ENCODE peak calls at places on chromosome 22, in ten cellular contexts. One of them, this sample, is unnamed.

GRCh38 chr22:20203142-20204099 is 52.6 kb upstream of the CCDC188 start:
- DNase-seq in pancreas: no peak
- DNase-seq in NB4: no peak
- DNase-seq in lower lobe of right lung: peak; percentile 64
- DNase-seq in kidney: no peak
- DNase-seq in nephron progenitor cell: peak; percentile 72
- DNase-seq in HFFc6: peak; percentile 11
- DNase-seq in transverse colon: no peak
- DNase-seq in fibroblast of lung: peak; percentile 45
- DNase-seq in WTC11: peak; percentile 61
- DNase-seq in this sample: no peak

GRCh38 chr22:29260601-29261315 is 7.0 kb downstream of the RHBDD3 start:
- DNase-seq in lower lobe of right lung: no peak
- DNase-seq in NB4: no peak
- DNase-seq in WTC11: no peak
- DNase-seq in nephron progenitor cell: no peak
- DNase-seq in HFFc6: no peak
- DNase-seq in fibroblast of lung: no peak
- DNase-seq in kidney: no peak
- DNase-seq in transverse colon: no peak
- DNase-seq in pancreas: no peak
- DNase-seq in this sample: peak; percentile 73

GRCh38 chr22:18994780-18995711 is 59.0 kb upstream of the PRODH start:
- DNase-seq in kidney: no peak
- DNase-seq in lower lobe of right lung: no peak
- DNase-seq in transverse colon: no peak
- DNase-seq in nephron progenitor cell: peak; percentile 38
- DNase-seq in WTC11: no peak
- DNase-seq in pancreas: no peak
- DNase-seq in HFFc6: no peak
- DNase-seq in fibroblast of lung: no peak
- DNase-seq in NB4: peak; percentile 54
- DNase-seq in this sample: no peak

GRCh38 chr22:49686495-49687219 is 141.0 kb downstream of the BRD1 start:
- DNase-seq in fibroblast of lung: no peak
- DNase-seq in transverse colon: no peak
- DNase-seq in HFFc6: no peak
- DNase-seq in pancreas: no peak
- DNase-seq in WTC11: no peak
- DNase-seq in lower lobe of right lung: no peak
- DNase-seq in NB4: no peak
- DNase-seq in nephron progenitor cell: no peak
- DNase-seq in kidney: peak; percentile 61
- DNase-seq in this sample: no peak

GRCh38 chr22:32920032-32920628 is 118.6 kb downstream of the TIMP3 start:
- DNase-seq in kidney: no peak
- DNase-seq in transverse colon: peak; percentile 38
- DNase-seq in WTC11: no peak
- DNase-seq in lower lobe of right lung: no peak
- DNase-seq in NB4: peak; percentile 97
- DNase-seq in fibroblast of lung: peak; percentile 61
- DNase-seq in nephron progenitor cell: no peak
- DNase-seq in pancreas: no peak
- DNase-seq in HFFc6: no peak
- DNase-seq in this sample: peak; percentile 10

GRCh38 chr22:22877523-22878210 is 9.9 kb upstream of the IGLL5 start:
- DNase-seq in lower lobe of right lung: no peak
- DNase-seq in WTC11: peak; percentile 85
- DNase-seq in HFFc6: peak; percentile 48
- DNase-seq in transverse colon: peak; percentile 76
- DNase-seq in nephron progenitor cell: peak; percentile 83
- DNase-seq in NB4: peak; percentile 73
- DNase-seq in kidney: peak; percentile 87
- DNase-seq in pancreas: no peak
- DNase-seq in fibroblast of lung: peak; percentile 14
- DNase-seq in this sample: peak; percentile 92

GRCh38 chr22:32106930-32107329 is 52.2 kb downstream of the C22orf42 start:
- DNase-seq in NB4: peak; percentile 45
- DNase-seq in kidney: no peak
- DNase-seq in pancreas: no peak
- DNase-seq in transverse colon: no peak
- DNase-seq in lower lobe of right lung: no peak
- DNase-seq in fibroblast of lung: peak; percentile 17
- DNase-seq in WTC11: peak; percentile 68
- DNase-seq in HFFc6: no peak
- DNase-seq in nephron progenitor cell: peak; percentile 72
- DNase-seq in this sample: no peak

GRCh38 chr22:41341012-41341411 is 39.7 kb downstream of the ZC3H7B start:
- DNase-seq in fibroblast of lung: no peak
- DNase-seq in pancreas: no peak
- DNase-seq in WTC11: no peak
- DNase-seq in lower lobe of right lung: no peak
- DNase-seq in NB4: no peak
- DNase-seq in nephron progenitor cell: no peak
- DNase-seq in HFFc6: no peak
- DNase-seq in kidney: no peak
- DNase-seq in transverse colon: no peak
- DNase-seq in this sample: peak; percentile 89

GRCh38 chr22:50012201-50013181 is at the start of gene IL17REL:
- DNase-seq in HFFc6: peak; percentile 6
- DNase-seq in fibroblast of lung: no peak
- DNase-seq in WTC11: no peak
- DNase-seq in lower lobe of right lung: no peak
- DNase-seq in pancreas: no peak
- DNase-seq in kidney: no peak
- DNase-seq in nephron progenitor cell: peak; percentile 44
- DNase-seq in transverse colon: peak; percentile 41
- DNase-seq in NB4: no peak
- DNase-seq in this sample: peak; percentile 97

GRCh38 chr22:22924369-22925145 is 36.9 kb downstream of the IGLL5 start:
- DNase-seq in NB4: no peak
- DNase-seq in WTC11: no peak
- DNase-seq in transverse colon: no peak
- DNase-seq in HFFc6: no peak
- DNase-seq in kidney: no peak
- DNase-seq in lower lobe of right lung: no peak
- DNase-seq in fibroblast of lung: no peak
- DNase-seq in nephron progenitor cell: no peak
- DNase-seq in pancreas: no peak
- DNase-seq in this sample: no peak

GRCh38 chr22:39486951-39487825 is 14.9 kb upstream of the MIEF1 start:
- DNase-seq in lower lobe of right lung: no peak
- DNase-seq in pancreas: no peak
- DNase-seq in WTC11: no peak
- DNase-seq in transverse colon: no peak
- DNase-seq in nephron progenitor cell: no peak
- DNase-seq in fibroblast of lung: no peak
- DNase-seq in HFFc6: no peak
- DNase-seq in NB4: no peak
- DNase-seq in kidney: peak; percentile 72
- DNase-seq in this sample: peak; percentile 72

GRCh38 chr22:31683181-31684105 is 21.4 kb upstream of the PISD start:
- DNase-seq in pancreas: no peak
- DNase-seq in fibroblast of lung: no peak
- DNase-seq in NB4: no peak
- DNase-seq in kidney: peak; percentile 25
- DNase-seq in WTC11: no peak
- DNase-seq in transverse colon: no peak
- DNase-seq in HFFc6: no peak
- DNase-seq in nephron progenitor cell: no peak
- DNase-seq in lower lobe of right lung: no peak
- DNase-seq in this sample: peak; percentile 56

GRCh38 chr22:46823654-46824053 is 61.2 kb downstream of the TBC1D22A start:
- DNase-seq in WTC11: no peak
- DNase-seq in transverse colon: no peak
- DNase-seq in HFFc6: no peak
- DNase-seq in kidney: peak; percentile 63
- DNase-seq in nephron progenitor cell: no peak
- DNase-seq in pancreas: no peak
- DNase-seq in NB4: no peak
- DNase-seq in lower lobe of right lung: no peak
- DNase-seq in fibroblast of lung: no peak
- DNase-seq in this sample: no peak

GRCh38 chr22:43964314-43964857 is 9.1 kb downstream of the SAMM50 start:
- DNase-seq in transverse colon: no peak
- DNase-seq in pancreas: no peak
- DNase-seq in kidney: no peak
- DNase-seq in HFFc6: no peak
- DNase-seq in NB4: no peak
- DNase-seq in nephron progenitor cell: no peak
- DNase-seq in lower lobe of right lung: no peak
- DNase-seq in fibroblast of lung: no peak
- DNase-seq in WTC11: no peak
- DNase-seq in this sample: no peak
- TF ChIP-seq CTCF in transverse colon: no peak
- TF ChIP-seq CTCF in pancreas: no peak
- TF ChIP-seq CTCF in kidney: no peak
- TF ChIP-seq CTCF in HFFc6: no peak
- TF ChIP-seq CTCF in NB4: no peak
- TF ChIP-seq CTCF in nephron progenitor cell: no peak
- TF ChIP-seq CTCF in lower lobe of right lung: no peak
- TF ChIP-seq CTCF in fibroblast of lung: no peak
- TF ChIP-seq CTCF in WTC11: no peak
- TF ChIP-seq CTCF in this sample: no peak

GRCh38 chr22:48575567-48576332 is 1251.9 kb downstream of the BRD1 start:
- DNase-seq in WTC11: no peak
- DNase-seq in nephron progenitor cell: peak; percentile 41
- DNase-seq in kidney: peak; percentile 56
- DNase-seq in lower lobe of right lung: peak; percentile 16
- DNase-seq in pancreas: no peak
- DNase-seq in NB4: no peak
- DNase-seq in transverse colon: no peak
- DNase-seq in fibroblast of lung: no peak
- DNase-seq in HFFc6: no peak
- DNase-seq in this sample: no peak

GRCh38 chr22:48577014-48577690 is 1250.5 kb downstream of the BRD1 start:
- DNase-seq in transverse colon: no peak
- DNase-seq in fibroblast of lung: no peak
- DNase-seq in lower lobe of right lung: peak; percentile 37
- DNase-seq in NB4: peak; percentile 27
- DNase-seq in nephron progenitor cell: no peak
- DNase-seq in WTC11: peak; percentile 32
- DNase-seq in kidney: peak; percentile 61
- DNase-seq in pancreas: no peak
- DNase-seq in HFFc6: no peak
- DNase-seq in this sample: no peak

GRCh38 chr22:48577691-48578090 is 1250.0 kb downstream of the BRD1 start:
- DNase-seq in nephron progenitor cell: no peak
- DNase-seq in WTC11: no peak
- DNase-seq in HFFc6: no peak
- DNase-seq in NB4: no peak
- DNase-seq in kidney: peak; percentile 55
- DNase-seq in pancreas: no peak
- DNase-seq in transverse colon: no peak
- DNase-seq in fibroblast of lung: no peak
- DNase-seq in lower lobe of right lung: peak; percentile 35
- DNase-seq in this sample: no peak

GRCh38 chr22:48574776-48575566 is 1252.7 kb downstream of the BRD1 start:
- DNase-seq in pancreas: peak; percentile 58
- DNase-seq in NB4: no peak
- DNase-seq in lower lobe of right lung: peak; percentile 52
- DNase-seq in WTC11: peak; percentile 79
- DNase-seq in kidney: peak; percentile 79
- DNase-seq in transverse colon: peak; percentile 12
- DNase-seq in nephron progenitor cell: peak; percentile 86
- DNase-seq in fibroblast of lung: peak; percentile 54
- DNase-seq in HFFc6: no peak
- DNase-seq in this sample: peak; percentile 94

GRCh38 chr22:48576333-48577013 is 1251.2 kb downstream of the BRD1 start:
- DNase-seq in kidney: peak; percentile 71
- DNase-seq in NB4: peak; percentile 24
- DNase-seq in lower lobe of right lung: peak; percentile 37
- DNase-seq in nephron progenitor cell: peak; percentile 80
- DNase-seq in transverse colon: no peak
- DNase-seq in HFFc6: no peak
- DNase-seq in pancreas: no peak
- DNase-seq in WTC11: peak; percentile 67
- DNase-seq in fibroblast of lung: peak; percentile 29
- DNase-seq in this sample: no peak
- TF ChIP-seq CTCF in kidney: peak; percentile 37
- TF ChIP-seq CTCF in NB4: peak; percentile 18
- TF ChIP-seq CTCF in lower lobe of right lung: peak; percentile 24
- TF ChIP-seq CTCF in nephron progenitor cell: peak; percentile 53
- TF ChIP-seq CTCF in transverse colon: no peak
- TF ChIP-seq CTCF in HFFc6: no peak
- TF ChIP-seq CTCF in pancreas: no peak
- TF ChIP-seq CTCF in WTC11: no peak
- TF ChIP-seq CTCF in fibroblast of lung: no peak
- TF ChIP-seq CTCF in this sample: no peak

GRCh38 chr22:43252319-43252718 is 65.4 kb upstream of the TTLL12 start:
- DNase-seq in WTC11: no peak
- DNase-seq in lower lobe of right lung: no peak
- DNase-seq in kidney: no peak
- DNase-seq in pancreas: no peak
- DNase-seq in nephron progenitor cell: no peak
- DNase-seq in HFFc6: no peak
- DNase-seq in transverse colon: no peak
- DNase-seq in NB4: no peak
- DNase-seq in fibroblast of lung: no peak
- DNase-seq in this sample: peak; percentile 85

GRCh38 chr22:43257549-43257948 is 70.6 kb upstream of the TTLL12 start:
- DNase-seq in nephron progenitor cell: no peak
- DNase-seq in kidney: no peak
- DNase-seq in pancreas: no peak
- DNase-seq in fibroblast of lung: peak; percentile 27
- DNase-seq in WTC11: no peak
- DNase-seq in HFFc6: no peak
- DNase-seq in lower lobe of right lung: no peak
- DNase-seq in transverse colon: no peak
- DNase-seq in NB4: no peak
- DNase-seq in this sample: no peak

GRCh38 chr22:43253839-43254238 is 66.9 kb upstream of the TTLL12 start:
- DNase-seq in NB4: no peak
- DNase-seq in nephron progenitor cell: no peak
- DNase-seq in pancreas: no peak
- DNase-seq in fibroblast of lung: no peak
- DNase-seq in WTC11: no peak
- DNase-seq in HFFc6: no peak
- DNase-seq in lower lobe of right lung: no peak
- DNase-seq in kidney: no peak
- DNase-seq in transverse colon: no peak
- DNase-seq in this sample: no peak

GRCh38 chr22:43256569-43257360 is 69.8 kb upstream of the TTLL12 start:
- DNase-seq in NB4: no peak
- DNase-seq in lower lobe of right lung: no peak
- DNase-seq in fibroblast of lung: no peak
- DNase-seq in transverse colon: no peak
- DNase-seq in nephron progenitor cell: no peak
- DNase-seq in pancreas: no peak
- DNase-seq in HFFc6: no peak
- DNase-seq in WTC11: no peak
- DNase-seq in kidney: no peak
- DNase-seq in this sample: no peak

GRCh38 chr22:43255299-43255698 is 68.4 kb upstream of the TTLL12 start:
- DNase-seq in fibroblast of lung: no peak
- DNase-seq in NB4: no peak
- DNase-seq in WTC11: no peak
- DNase-seq in kidney: no peak
- DNase-seq in HFFc6: no peak
- DNase-seq in lower lobe of right lung: no peak
- DNase-seq in nephron progenitor cell: no peak
- DNase-seq in transverse colon: no peak
- DNase-seq in pancreas: no peak
- DNase-seq in this sample: no peak
- TF ChIP-seq CTCF in fibroblast of lung: no peak
- TF ChIP-seq CTCF in NB4: no peak
- TF ChIP-seq CTCF in WTC11: no peak
- TF ChIP-seq CTCF in kidney: no peak
- TF ChIP-seq CTCF in HFFc6: no peak
- TF ChIP-seq CTCF in lower lobe of right lung: no peak
- TF ChIP-seq CTCF in nephron progenitor cell: no peak
- TF ChIP-seq CTCF in transverse colon: no peak
- TF ChIP-seq CTCF in pancreas: no peak
- TF ChIP-seq CTCF in this sample: no peak

GRCh38 chr22:37953437-37954179 is at the start of the genes C22orf23 and POLR2F:
- DNase-seq in NB4: peak; percentile 92
- DNase-seq in kidney: peak; percentile 98
- DNase-seq in nephron progenitor cell: peak; percentile 98
- DNase-seq in fibroblast of lung: peak; percentile 87
- DNase-seq in WTC11: peak; percentile 96
- DNase-seq in transverse colon: peak; percentile 98
- DNase-seq in HFFc6: peak; percentile 93
- DNase-seq in lower lobe of right lung: peak; percentile 98
- DNase-seq in pancreas: peak; percentile 95
- DNase-seq in this sample: peak; percentile 98
- TF ChIP-seq CTCF in NB4: no peak
- TF ChIP-seq CTCF in kidney: no peak
- TF ChIP-seq CTCF in nephron progenitor cell: no peak
- TF ChIP-seq CTCF in fibroblast of lung: no peak
- TF ChIP-seq CTCF in WTC11: no peak
- TF ChIP-seq CTCF in transverse colon: no peak
- TF ChIP-seq CTCF in HFFc6: no peak
- TF ChIP-seq CTCF in lower lobe of right lung: no peak
- TF ChIP-seq CTCF in pancreas: no peak
- TF ChIP-seq CTCF in this sample: no peak